ENCODE peak calls at places on chromosomes 4 and X, in nine cellular contexts. H, K, P, G, V, M, D, C and I are unnamed samples.

GRCh38 chrX:79130857-79131256 is 13.6 kb upstream of the GPR174 start:
- DNase-seq in H (no peak), K (no peak), P (no peak), G (no peak), V (no peak), M (no peak), D (no peak), C (no peak), I (no peak)

GRCh38 chrX:49309401-49309981 is 6.0 kb downstream of the GAGE10 start:
- DNase-seq in H (no peak), K (no peak), P (no peak), G (peak), V (no peak), M (no peak), D (no peak), C (no peak), I (no peak)

GRCh38 chr4:74317616-74318256 is 9.5 kb downstream of the EPGN start:
- DNase-seq in H (no peak), K (no peak), P (no peak), G (no peak), V (no peak), M (no peak), D (no peak), C (no peak), I (peak)

GRCh38 chr4:55125087-55125721 is at the start of gene KDR:
- DNase-seq in H (no peak), K (no peak), P (no peak), G (peak), V (peak), M (peak), D (peak), C (no peak), I (peak)

GRCh38 chr4:142202404-142203332 is 566.3 kb downstream of the IL15 start:
- DNase-seq in H (no peak), K (no peak), P (no peak), G (no peak), V (peak), M (no peak), D (no peak), C (peak), I (no peak)

GRCh38 chr4:151169223-151169622 is 69.8 kb downstream of the RPS3A start:
- DNase-seq in H (no peak), K (peak), P (no peak), G (no peak), V (no peak), M (no peak), D (peak), C (peak), I (no peak)

GRCh38 chr4:109559625-109559982 is 442 bp upstream of the MCUB start:
- DNase-seq in H (no peak), K (no peak), P (no peak), G (no peak), V (peak), M (peak), D (peak), C (peak), I (no peak)

GRCh38 chr4:53602390-53602789 is 11.1 kb upstream of the LNX1 start:
- DNase-seq in H (no peak), K (no peak), P (no peak), G (no peak), V (no peak), M (no peak), D (no peak), C (no peak), I (no peak)

GRCh38 chrX:123081766-123082165 is 102.3 kb upstream of the GRIA3 start:
- DNase-seq in H (no peak), K (no peak), P (no peak), G (no peak), V (no peak), M (no peak), D (no peak), C (no peak), I (peak)

GRCh38 chr4:174544496-174544895 is 22.2 kb upstream of the HPGD start:
- DNase-seq in H (no peak), K (no peak), P (no peak), G (no peak), V (no peak), M (no peak), D (no peak), C (no peak), I (no peak)

GRCh38 chr4:7041851-7042696 is 1.1 kb upstream of the TADA2B start:
- DNase-seq in H (peak), K (no peak), P (no peak), G (peak), V (peak), M (peak), D (peak), C (peak), I (no peak)

GRCh38 chr4:6380746-6381411 is 91.5 kb downstream of the PPP2R2C start:
- DNase-seq in H (no peak), K (no peak), P (no peak), G (no peak), V (no peak), M (no peak), D (no peak), C (no peak), I (no peak)

GRCh38 chr4:136742330-136742729 is 790.0 kb downstream of the PCDH18 start:
- DNase-seq in H (no peak), K (no peak), P (no peak), G (peak), V (no peak), M (no peak), D (no peak), C (no peak), I (peak)

DNA sequence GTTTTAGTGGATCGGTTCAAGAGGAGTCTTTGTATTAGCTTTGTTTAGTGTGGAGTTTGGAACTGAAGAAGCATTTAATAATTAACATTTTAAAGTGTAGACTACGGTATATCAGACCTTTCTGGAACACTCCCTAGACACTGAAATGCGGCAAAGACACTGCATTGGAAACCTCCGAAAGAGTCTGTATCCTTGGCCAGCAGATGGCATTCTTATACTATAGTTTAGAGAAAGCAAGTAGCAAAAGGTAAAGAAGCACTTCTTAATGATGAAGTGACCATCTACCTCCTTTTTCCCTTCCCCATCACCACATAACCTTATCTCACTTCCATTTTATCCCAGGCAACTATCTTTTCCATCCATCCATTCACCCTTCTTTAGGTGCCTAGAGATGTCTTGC is 7.6 kb downstream of the FABP2 start:
- DNase-seq in H (peak), K (no peak), P (no peak), G (peak), V (no peak), M (peak), D (no peak), C (peak), I (peak)
- TF ChIP-seq CTCF in H (peak), K (peak), P (peak), G (peak), V (no peak), M (peak), D (no peak), C (peak), I (peak)

GRCh38 chr4:761086-761485 is 55.5 kb downstream of the PCGF3 start:
- DNase-seq in H (no peak), K (no peak), P (no peak), G (no peak), V (no peak), M (no peak), D (no peak), C (no peak), I (no peak)

GRCh38 chr4:761739-762138 is 56.1 kb downstream of the PCGF3 start:
- DNase-seq in H (no peak), K (no peak), P (no peak), G (no peak), V (no peak), M (no peak), D (no peak), C (no peak), I (no peak)

GRCh38 chr4:763191-763810 is 57.7 kb downstream of the PCGF3 start:
- DNase-seq in H (no peak), K (no peak), P (no peak), G (no peak), V (no peak), M (no peak), D (no peak), C (no peak), I (no peak)

GRCh38 chr4:763922-764321 is 58.3 kb downstream of the PCGF3 start:
- DNase-seq in H (no peak), K (no peak), P (no peak), G (no peak), V (no peak), M (no peak), D (no peak), C (no peak), I (no peak)

GRCh38 chr4:762211-763190 is 56.9 kb downstream of the PCGF3 start:
- DNase-seq in H (no peak), K (no peak), P (no peak), G (peak), V (no peak), M (no peak), D (no peak), C (no peak), I (peak)
- TF ChIP-seq CTCF in H (no peak), K (peak), P (peak), G (peak), V (no peak), M (no peak), D (no peak), C (no peak), I (no peak)

DNA sequence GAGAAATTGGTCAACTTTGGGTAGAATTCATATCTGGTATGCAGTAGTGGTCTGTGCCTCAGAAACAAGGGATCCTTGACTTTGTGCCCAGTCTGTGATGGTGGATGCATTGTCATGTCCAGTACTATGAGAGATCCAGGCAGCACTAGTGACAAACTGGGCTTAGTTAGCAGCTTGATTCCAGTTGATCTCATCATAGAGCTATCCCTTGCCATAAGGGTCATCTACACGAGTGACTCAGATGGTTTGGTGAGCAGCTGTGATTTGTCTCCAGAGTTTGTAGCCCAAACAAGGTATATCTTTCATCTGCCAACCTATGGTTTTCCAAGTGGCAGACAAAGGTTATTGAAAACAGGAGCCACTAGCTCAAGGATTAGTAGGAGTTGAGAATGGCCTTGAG is 298.8 kb downstream of the GBA3 start:
- DNase-seq in H (no peak), K (no peak), P (no peak), G (no peak), V (no peak), M (no peak), D (no peak), C (no peak), I (no peak)
- TF ChIP-seq CTCF in H (no peak), K (no peak), P (no peak), G (no peak), V (no peak), M (no peak), D (no peak), C (no peak), I (no peak)

DNA sequence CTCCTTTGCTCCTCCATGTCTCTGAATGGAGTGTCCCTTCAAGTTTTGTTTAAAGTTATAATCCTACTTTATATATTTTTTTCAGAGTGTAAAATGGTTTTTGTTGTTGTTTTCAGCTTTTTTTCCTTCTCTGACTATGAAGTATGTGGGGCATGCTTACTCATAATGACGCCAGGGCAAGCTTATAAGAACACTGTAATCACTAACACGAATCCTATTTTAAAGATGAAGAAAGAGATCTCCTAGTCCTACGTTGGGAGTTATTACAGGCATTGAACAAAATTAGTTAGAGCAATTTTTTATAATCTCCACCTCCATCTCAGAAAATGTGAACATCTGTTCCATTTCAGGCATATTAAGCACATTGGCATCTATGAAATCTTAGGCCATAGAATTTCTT is 268.1 kb upstream of the MAGEB2 start:
- DNase-seq in H (no peak), K (no peak), P (no peak), G (no peak), V (no peak), M (no peak), D (no peak), C (no peak), I (no peak)
- TF ChIP-seq CTCF in H (no peak), K (no peak), P (no peak), G (no peak), V (no peak), M (no peak), D (no peak), C (no peak), I (no peak)

DNA sequence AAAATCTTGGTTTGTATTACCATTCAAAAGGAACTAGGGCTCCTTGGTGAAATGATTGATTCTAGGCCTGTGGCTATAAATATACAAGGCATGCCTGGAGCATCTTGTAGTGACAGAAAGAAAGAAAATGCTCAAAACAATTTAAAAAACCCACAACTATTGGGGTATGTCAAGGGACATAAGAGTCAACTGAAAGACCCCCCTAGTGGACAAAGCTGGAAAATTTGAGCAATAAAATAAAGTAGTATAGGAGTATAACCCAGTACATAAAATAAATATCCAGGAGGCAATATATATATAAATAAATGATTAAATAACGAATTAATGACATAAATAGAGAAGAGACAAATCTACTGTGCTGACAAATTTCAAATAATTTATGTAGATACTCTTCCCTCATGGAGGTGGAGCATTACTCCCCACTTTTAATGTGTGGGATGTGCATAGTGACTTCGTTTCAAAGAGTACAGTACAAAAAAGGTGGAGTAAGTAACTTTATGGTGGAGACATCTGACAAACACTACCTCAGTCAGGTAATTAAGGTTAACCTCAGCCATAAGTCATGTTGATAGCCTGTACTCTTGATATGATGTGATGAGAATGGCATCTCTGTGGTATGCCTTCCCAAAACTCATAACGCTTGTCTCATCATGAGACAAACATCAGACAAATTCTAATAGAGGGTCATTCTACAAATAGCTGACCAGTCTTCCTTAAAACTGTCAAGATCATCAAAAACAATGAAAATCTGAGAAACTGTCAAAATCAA is 185.0 kb upstream of the GLRA2 start:
- DNase-seq in H (no peak), K (no peak), P (no peak), G (no peak), V (no peak), M (no peak), D (no peak), C (no peak), I (no peak)
- TF ChIP-seq CTCF in H (no peak), K (no peak), P (peak), G (peak), V (no peak), M (no peak), D (no peak), C (no peak), I (no peak)

DNA sequence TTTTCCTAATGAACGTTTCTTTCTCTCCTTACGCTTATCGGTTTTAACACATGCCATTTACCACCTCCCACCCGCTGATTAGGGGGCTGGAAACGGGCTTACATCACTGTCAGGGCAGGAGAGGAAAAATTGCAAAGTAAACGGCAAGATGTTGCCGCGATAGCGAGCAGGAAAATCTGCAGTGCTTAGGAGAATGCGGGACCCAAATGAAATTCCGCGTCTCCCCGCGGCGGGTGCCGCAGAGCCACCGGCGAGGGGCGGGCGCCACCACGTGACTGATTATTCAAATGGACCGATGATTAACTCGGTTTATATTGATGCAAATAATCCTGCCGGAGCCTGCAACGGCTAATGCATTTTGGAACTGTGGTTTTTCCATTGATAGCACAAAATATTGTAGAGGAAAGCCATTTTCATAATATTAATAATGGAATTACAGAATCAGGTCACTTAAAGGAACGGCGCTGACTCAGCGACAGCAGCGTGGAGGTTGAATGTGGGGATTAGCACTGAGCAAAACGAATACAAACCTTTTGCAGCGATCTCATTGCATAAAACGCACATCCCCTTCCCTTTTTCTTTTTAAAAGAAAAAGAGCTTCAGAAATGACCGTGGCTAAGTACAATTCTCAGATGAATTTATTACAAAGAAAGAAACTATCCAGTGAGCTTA is 224.2 kb downstream of the STIM2 start:
- DNase-seq in H (peak), K (no peak), P (no peak), G (peak), V (peak), M (peak), D (peak), C (peak), I (no peak)
- TF ChIP-seq CTCF in H (no peak), K (peak), P (peak), G (peak), V (no peak), M (no peak), D (no peak), C (no peak), I (no peak)

GRCh38 chr4:25209702-25210101 is 24.1 kb upstream of the PI4K2B start:
- DNase-seq in H (no peak), K (no peak), P (no peak), G (no peak), V (no peak), M (no peak), D (no peak), C (no peak), I (no peak)

GRCh38 chr4:25212822-25213221 is 21.0 kb upstream of the PI4K2B start:
- DNase-seq in H (no peak), K (no peak), P (no peak), G (no peak), V (no peak), M (no peak), D (no peak), C (no peak), I (no peak)

GRCh38 chr4:25211721-25212120 is 22.1 kb upstream of the PI4K2B start:
- DNase-seq in H (no peak), K (no peak), P (no peak), G (no peak), V (no peak), M (no peak), D (no peak), C (no peak), I (no peak)

GRCh38 chr4:25213327-25213979 is 20.4 kb upstream of the PI4K2B start:
- DNase-seq in H (no peak), K (no peak), P (no peak), G (no peak), V (no peak), M (no peak), D (no peak), C (no peak), I (no peak)

GRCh38 chr4:25207997-25208396 is 25.8 kb upstream of the PI4K2B start:
- DNase-seq in H (no peak), K (no peak), P (no peak), G (no peak), V (no peak), M (no peak), D (no peak), C (no peak), I (no peak)
- TF ChIP-seq CTCF in H (no peak), K (no peak), P (no peak), G (no peak), V (no peak), M (no peak), D (no peak), C (no peak), I (no peak)

DNA sequence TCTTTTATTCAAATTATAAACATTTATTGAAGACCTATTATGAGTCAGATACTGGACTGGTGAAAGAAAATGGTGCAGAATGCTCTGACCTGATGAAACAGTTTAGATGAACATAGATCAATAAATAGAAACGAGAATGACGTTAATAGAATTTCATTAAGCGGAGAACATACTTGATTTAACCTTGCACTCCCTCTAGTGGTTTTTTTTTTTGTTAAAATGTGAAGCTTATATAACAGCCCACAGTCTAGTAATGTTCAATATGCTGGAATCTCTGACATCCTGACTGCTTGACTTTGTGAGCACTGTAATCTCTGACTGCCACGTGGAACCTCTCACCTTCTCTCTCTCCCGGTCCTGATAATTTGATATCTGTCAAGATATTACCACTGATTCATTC is 32.3 kb downstream of the HDAC8 start:
- DNase-seq in H (no peak), K (peak), P (no peak), G (peak), V (no peak), M (peak), D (no peak), C (no peak), I (peak)
- TF ChIP-seq CTCF in H (no peak), K (peak), P (no peak), G (peak), V (no peak), M (peak), D (no peak), C (no peak), I (peak)